ENCODE peak calls at places on chromosomes 13 and 19, in five cellular contexts. H is HCT116, U is SK-N-SH, M is H1, I is K562. C is an unnamed sample. For H3K27me3, the result is how much of the 10 kb centered on the place peaks cover.

GRCh38 chr19:29645911-29646310 is 19.4 kb upstream of the PLEKHF1 start:
- DNase-seq in H (no peak), U (no peak), M (no peak), I (no peak), C (no peak)

GRCh38 chr13:110714798-110715394 is 1.4 kb downstream of the ING1 start:
- DNase-seq in H (no peak), U (no peak), M (peak), I (no peak), C (no peak)

GRCh38 chr19:35433448-35433847 is 14.6 kb upstream of the FFAR2 start:
- DNase-seq in H (no peak), U (no peak), M (no peak), I (no peak), C (no peak)

GRCh38 chr19:33938821-33939220 is 142.2 kb downstream of the KCTD15 start:
- DNase-seq in H (no peak), U (no peak), M (no peak), I (no peak), C (no peak)

GRCh38 chr19:38695319-38695683 is 47.9 kb downstream of the ACTN4 start:
- DNase-seq in H (no peak), U (no peak), M (no peak), I (no peak), C (no peak)

GRCh38 chr19:43450545-43450997 is 14.8 kb downstream of the LYPD3 start:
- DNase-seq in H (no peak), U (no peak), M (no peak), I (no peak), C (no peak)

GRCh38 chr13:95485045-95485517 is 67.4 kb upstream of the CLDN10 start:
- DNase-seq in H (no peak), U (peak), M (no peak), I (peak), C (no peak)

GRCh38 chr19:7272856-7273578 is 21.2 kb downstream of the INSR start:
- DNase-seq in H (no peak), U (no peak), M (no peak), I (no peak), C (no peak)

GRCh38 chr19:3670796-3671679 is 29.2 kb downstream of the PIP5K1C start:
- DNase-seq in H (no peak), U (no peak), M (no peak), I (peak), C (no peak)

GRCh38 chr19:38649305-38650179 is 2.1 kb downstream of the ACTN4 start:
- DNase-seq in H (no peak), U (no peak), M (no peak), I (no peak), C (no peak)

GRCh38 chr19:17292301-17293074 is 10.7 kb downstream of the ABHD8 start:
- DNase-seq in H (peak), U (peak), M (peak), I (peak), C (peak)

GRCh38 chr13:45784755-45785675 is 66.5 kb downstream of the SIAH3 start:
- DNase-seq in H (no peak), U (no peak), M (no peak), I (no peak), C (no peak)

GRCh38 chr13:41543664-41544300 is 86.4 kb downstream of the RGCC start:
- DNase-seq in H (no peak), U (no peak), M (no peak), I (no peak), C (no peak)

GRCh38 chr19:48926909-48927308 is 6.6 kb upstream of the DHDH start:
- DNase-seq in H (peak), U (no peak), M (no peak), I (peak), C (no peak)

GRCh38 chr13:31175847-31176536 is 14.3 kb upstream of the HSPH1 start:
- DNase-seq in H (no peak), U (no peak), M (no peak), I (no peak), C (no peak)
- TF ChIP-seq YY1 in H (no peak), U (no peak), M (no peak), I (no peak), C (no peak)

GRCh38 chr13:76888421-76888820 is 2.2 kb upstream of the KCTD12 start:
- DNase-seq in H (no peak), U (no peak), M (no peak), I (no peak), C (no peak)
- H3K27me3 ChIP-seq in H (under half), U (under half), M (under half), I (under half), C (under half)

DNA sequence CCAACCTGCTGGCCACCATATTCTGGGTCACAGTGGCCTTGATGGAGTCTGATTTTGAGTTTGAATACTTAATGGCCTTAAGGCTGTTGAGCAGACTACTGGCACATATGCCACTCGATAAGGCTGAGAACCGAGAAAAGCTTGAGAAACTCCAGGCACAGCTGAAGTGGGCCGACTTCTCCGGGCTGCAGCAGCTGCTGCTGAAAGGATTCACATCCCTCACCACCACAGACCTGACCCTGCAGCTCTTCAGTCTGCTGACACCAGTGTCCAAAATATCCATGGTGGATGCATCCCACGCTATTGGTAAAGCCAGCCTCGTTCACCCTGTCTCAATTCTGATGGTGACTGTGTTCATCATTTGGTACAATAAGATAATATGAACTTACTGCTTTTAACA is 77.5 kb downstream of the ZAR1L start:
- DNase-seq in H (no peak), U (no peak), M (no peak), I (no peak), C (no peak)
- TF ChIP-seq YY1 in H (no peak), U (no peak), M (no peak), I (no peak), C (no peak)

DNA sequence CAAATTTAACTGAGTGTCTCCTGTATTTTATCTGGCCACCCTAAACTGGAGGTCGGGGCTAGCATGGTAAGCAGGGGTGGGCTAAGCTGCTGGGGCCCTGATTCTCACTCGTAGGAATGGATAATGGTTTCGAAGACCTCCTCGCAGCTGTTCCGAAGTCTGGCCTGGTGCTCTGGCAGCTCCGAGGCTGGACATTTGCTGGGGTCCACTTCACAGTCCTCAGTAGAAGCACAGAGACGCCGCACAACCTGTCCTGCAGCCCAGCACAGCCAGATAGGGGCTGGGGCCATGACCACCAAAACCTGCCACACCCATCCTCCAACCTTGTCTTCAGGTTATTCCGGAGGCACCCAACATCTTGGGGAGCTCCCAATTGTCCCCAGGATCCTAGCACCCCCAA is 6.2 kb upstream of the WIZ start:
- DNase-seq in H (no peak), U (no peak), M (no peak), I (no peak), C (no peak)
- H3K27me3 ChIP-seq in H (under half), U (under half), M (half or more), I (under half), C (half or more)

GRCh38 chr13:113740661-113741060 is 18.4 kb upstream of the TMEM255B start:
- DNase-seq in H (no peak), U (no peak), M (no peak), I (no peak), C (no peak)

GRCh38 chr13:113742445-113743120 is 16.4 kb upstream of the TMEM255B start:
- DNase-seq in H (no peak), U (no peak), M (no peak), I (no peak), C (no peak)

GRCh38 chr13:113741101-113741731 is 17.8 kb upstream of the TMEM255B start:
- DNase-seq in H (no peak), U (no peak), M (no peak), I (no peak), C (no peak)

GRCh38 chr13:113743366-113744195 is 15.4 kb upstream of the TMEM255B start:
- DNase-seq in H (no peak), U (no peak), M (no peak), I (no peak), C (no peak)

GRCh38 chr13:113742000-113742441 is 17.0 kb upstream of the TMEM255B start:
- DNase-seq in H (peak), U (peak), M (no peak), I (peak), C (no peak)
- TF ChIP-seq YY1 in H (no peak), U (no peak), M (no peak), I (no peak), C (no peak)

GRCh38 chr19:46209051-46209450 is 20.5 kb upstream of the IGFL1 start:
- DNase-seq in H (no peak), U (no peak), M (no peak), I (no peak), C (no peak)
- H3K27me3 ChIP-seq in H (under half), U (under half), M (under half), I (under half), C (under half)

DNA sequence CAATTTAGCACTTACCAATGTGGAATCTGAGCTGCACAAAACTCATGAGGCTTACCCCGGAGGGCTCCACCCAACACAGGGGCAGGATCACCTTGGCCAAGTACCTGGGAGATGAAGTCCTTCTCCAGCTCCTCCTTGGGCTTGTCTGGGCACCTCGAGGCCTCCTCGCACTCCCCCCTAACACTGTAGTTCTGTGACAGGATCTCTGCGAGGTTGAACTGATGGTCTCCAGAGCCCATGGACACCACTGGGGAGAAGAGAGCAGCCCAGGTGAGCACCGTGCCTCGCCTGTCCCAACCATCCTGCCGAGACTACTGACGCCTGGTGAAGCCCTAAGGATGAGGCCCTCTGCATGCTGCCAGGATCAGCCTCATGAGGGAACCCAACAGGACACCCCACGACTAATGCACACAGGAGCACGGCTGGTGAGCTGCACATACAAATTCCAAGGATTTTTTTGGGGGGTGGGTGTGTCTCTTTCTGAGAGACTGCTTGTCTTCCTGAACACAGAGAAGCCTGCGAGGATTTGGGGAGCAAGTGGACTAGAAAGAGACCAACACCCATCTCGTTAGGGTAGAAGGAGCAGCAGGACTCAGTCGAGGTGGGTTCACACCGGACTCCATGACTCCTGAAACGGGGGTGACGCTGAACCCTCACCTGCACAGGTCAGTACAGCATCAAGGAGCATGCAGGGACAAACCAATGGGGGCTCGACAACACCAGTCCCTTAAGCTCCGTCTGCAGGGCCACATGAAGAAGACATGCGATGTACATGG is 10.1 kb downstream of the MIER2 start:
- DNase-seq in H (no peak), U (no peak), M (no peak), I (no peak), C (no peak)
- TF ChIP-seq YY1 in H (no peak), U (no peak), M (no peak), I (no peak), C (no peak)

DNA sequence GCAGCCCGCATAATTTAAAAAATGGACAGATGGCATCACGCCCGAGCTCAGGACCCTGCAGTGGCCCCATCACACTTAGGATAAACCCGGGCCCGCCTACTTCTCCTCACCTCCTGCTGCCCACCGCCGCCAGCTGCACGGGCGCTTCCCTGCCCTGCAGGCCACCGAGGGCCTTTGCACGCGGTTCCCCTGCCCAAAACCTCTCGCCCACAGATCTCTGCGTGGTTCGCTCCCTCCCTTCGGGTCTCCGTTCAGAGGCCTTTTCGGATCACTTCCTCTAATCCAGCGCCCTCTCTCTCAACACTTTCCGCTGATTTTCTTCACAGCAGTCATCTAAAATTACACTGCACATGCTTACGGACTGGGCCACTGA is 1.8 kb downstream of the SHISA7 start:
- DNase-seq in H (no peak), U (no peak), M (peak), I (no peak), C (no peak)
- H3K27me3 ChIP-seq in H (under half), U (half or more), M (half or more), I (under half), C (half or more)

GRCh38 chr13:60398949-60399589 is 2.0 kb downstream of the TDRD3 start:
- DNase-seq in H (no peak), U (no peak), M (no peak), I (peak), C (no peak)
- TF ChIP-seq YY1 in H (no peak), U (no peak), M (no peak), I (no peak), C (no peak)

GRCh38 chr13:71863249-71863648 is 3.8 kb downstream of the DACH1 start:
- DNase-seq in H (no peak), U (no peak), M (no peak), I (no peak), C (no peak)

GRCh38 chr13:71864981-71865857 is 1.8 kb downstream of the DACH1 start:
- DNase-seq in H (no peak), U (peak), M (peak), I (no peak), C (no peak)

GRCh38 chr13:71865858-71866172 is 1.2 kb downstream of the DACH1 start:
- DNase-seq in H (no peak), U (peak), M (no peak), I (no peak), C (no peak)

GRCh38 chr13:71866173-71867091 is 572 bp downstream of the DACH1 start:
- DNase-seq in H (no peak), U (peak), M (peak), I (no peak), C (no peak)

GRCh38 chr13:71864094-71864980 is 2.7 kb downstream of the DACH1 start:
- DNase-seq in H (no peak), U (peak), M (peak), I (no peak), C (no peak)
- H3K27me3 ChIP-seq in H (under half), U (under half), M (half or more), I (under half), C (under half)